ENCODE peak calls at places on chromosomes 12 and 14, in nine cellular contexts. E is iPS-NIHi11; W is NCI-H446; M is heart right ventricle; S is mucosa of descending colon; B is EL; T is progenitor cell of endocrine pancreas; X is KBM-7; L is activated naive CD8-positive, alpha-beta T cell treated with anti-CD3 and anti-CD28 coated beads, Interleukin-2, amount 10 ng/mL, durations not matched to agents 7 days and 5 days. G is an unnamed sample.

GRCh38 chr14:49427117-49427516 is 159.1 kb downstream of the RPS29 start:
- DNase-seq in M (no peak), L (no peak), E (no peak), T (no peak), B (no peak), S (no peak), W (no peak), X (no peak), G (no peak)

GRCh38 chr12:45065125-45065626 is 14.3 kb upstream of the DBX2 start:
- DNase-seq in W (no peak), B (no peak), M (no peak), T (no peak), X (no peak), E (no peak), S (no peak), L (no peak), G (no peak)

GRCh38 chr14:50425816-50426215 is 29.1 kb upstream of the CDKL1 start:
- DNase-seq in M (no peak), B (peak), E (peak), X (no peak), T (no peak), S (no peak), W (no peak), L (no peak), G (no peak)

GRCh38 chr14:93592786-93593185 is 162.0 kb downstream of the UNC79 start:
- DNase-seq in M (no peak), B (no peak), X (no peak), E (no peak), T (no peak), W (no peak), S (no peak), L (no peak), G (no peak)

GRCh38 chr12:57242691-57243454 is 8.1 kb downstream of the STAC3 start:
- DNase-seq in T (peak), B (peak), M (peak), X (no peak), W (peak), E (peak), S (peak), L (peak), G (peak)

GRCh38 chr12:42910656-42911055 is 321.1 kb upstream of the PRICKLE1 start:
- DNase-seq in S (no peak), L (no peak), T (no peak), X (no peak), W (no peak), E (no peak), M (no peak), B (no peak), G (no peak)

GRCh38 chr14:94018308-94018707 is 7.8 kb upstream of the OTUB2 start:
- DNase-seq in L (no peak), T (no peak), S (no peak), X (no peak), E (no peak), M (no peak), W (no peak), B (no peak), G (no peak)

GRCh38 chr12:28378749-28379148 is 188.5 kb downstream of the CCDC91 start:
- DNase-seq in X (peak), E (no peak), T (no peak), W (no peak), M (no peak), S (no peak), L (no peak), B (peak), G (no peak)

GRCh38 chr12:87157791-87158190 is 871.4 kb downstream of the C12orf50 start:
- DNase-seq in T (no peak), X (no peak), S (no peak), B (peak), M (no peak), W (no peak), E (no peak), L (no peak), G (no peak)

GRCh38 chr14:102442241-102443211 is 67.0 kb downstream of the ANKRD9 start:
- DNase-seq in B (no peak), S (peak), M (no peak), E (no peak), L (no peak), X (no peak), T (no peak), W (no peak), G (no peak)